ENCODE peak calls at places on chromosomes 5 and 9, in four cellular contexts. One of them, this sample, is unnamed.

GRCh38 chr9:136297016-136297691 is 6.7 kb downstream of the CCDC187 start:
- DNase-seq in cardiac fibroblast: no peak
- DNase-seq in GM23248: no peak
- DNase-seq in CD8-positive, alpha-beta T cell: no peak
- DNase-seq in this sample: no peak

GRCh38 chr9:36974731-36975130 is 59.3 kb downstream of the PAX5 start:
- DNase-seq in cardiac fibroblast: no peak
- DNase-seq in CD8-positive, alpha-beta T cell: no peak
- DNase-seq in GM23248: no peak
- DNase-seq in this sample: no peak

GRCh38 chr5:41761663-41762062 is 108.6 kb downstream of the OXCT1 start:
- DNase-seq in GM23248: no peak
- DNase-seq in cardiac fibroblast: no peak
- DNase-seq in CD8-positive, alpha-beta T cell: no peak
- DNase-seq in this sample: no peak

GRCh38 chr9:35906923-35907699 is 1.1 kb downstream of the HRCT1 start:
- DNase-seq in cardiac fibroblast: peak; percentile 93
- DNase-seq in CD8-positive, alpha-beta T cell: no peak
- DNase-seq in GM23248: peak; percentile 90
- DNase-seq in this sample: no peak

GRCh38 chr5:135304352-135305221 is 94.4 kb downstream of the MACROH2A1 start:
- DNase-seq in GM23248: no peak
- DNase-seq in CD8-positive, alpha-beta T cell: no peak
- DNase-seq in cardiac fibroblast: peak; percentile 6
- DNase-seq in this sample: peak; percentile 69

GRCh38 chr5:132877466-132877865 is 4.0 kb downstream of the LEAP2 start:
- DNase-seq in CD8-positive, alpha-beta T cell: no peak
- DNase-seq in cardiac fibroblast: no peak
- DNase-seq in GM23248: no peak
- DNase-seq in this sample: no peak

GRCh38 chr5:90144625-90145327 is 264.8 kb downstream of the CETN3 start:
- DNase-seq in CD8-positive, alpha-beta T cell: no peak
- DNase-seq in cardiac fibroblast: peak; percentile 60
- DNase-seq in GM23248: peak; percentile 11
- DNase-seq in this sample: no peak

GRCh38 chr9:130023147-130023787 is 19.7 kb downstream of the FNBP1 start:
- DNase-seq in CD8-positive, alpha-beta T cell: no peak
- DNase-seq in cardiac fibroblast: no peak
- DNase-seq in GM23248: no peak
- DNase-seq in this sample: no peak

GRCh38 chr5:168364151-168364661 is 72.8 kb downstream of the WWC1 start:
- DNase-seq in cardiac fibroblast: no peak
- DNase-seq in CD8-positive, alpha-beta T cell: no peak
- DNase-seq in GM23248: peak; percentile 40
- DNase-seq in this sample: no peak

GRCh38 chr5:167999182-167999581 is 292.3 kb upstream of the WWC1 start:
- DNase-seq in GM23248: no peak
- DNase-seq in cardiac fibroblast: peak; percentile 15
- DNase-seq in CD8-positive, alpha-beta T cell: no peak
- DNase-seq in this sample: no peak

GRCh38 chr9:120446681-120447080 is 133.3 kb downstream of the CDK5RAP2 start:
- DNase-seq in cardiac fibroblast: peak; percentile 62
- DNase-seq in GM23248: no peak
- DNase-seq in CD8-positive, alpha-beta T cell: no peak
- DNase-seq in this sample: no peak

GRCh38 chr5:98827161-98827560 is 53.7 kb downstream of the RGMB start:
- DNase-seq in cardiac fibroblast: peak; percentile 69
- DNase-seq in GM23248: peak; percentile 65
- DNase-seq in CD8-positive, alpha-beta T cell: no peak
- DNase-seq in this sample: no peak

GRCh38 chr5:110590187-110590586 is 136.3 kb downstream of the TMEM232 start:
- DNase-seq in cardiac fibroblast: peak; percentile 24
- DNase-seq in GM23248: peak; percentile 50
- DNase-seq in CD8-positive, alpha-beta T cell: no peak
- DNase-seq in this sample: no peak

GRCh38 chr5:77138981-77139380 is 51.9 kb upstream of the ZBED3 start:
- DNase-seq in cardiac fibroblast: peak; percentile 73
- DNase-seq in CD8-positive, alpha-beta T cell: no peak
- DNase-seq in GM23248: peak; percentile 80
- DNase-seq in this sample: no peak

GRCh38 chr9:109320734-109321448 is at the start of gene EPB41L4B:
- DNase-seq in cardiac fibroblast: peak; percentile 85
- DNase-seq in GM23248: peak; percentile 86
- DNase-seq in CD8-positive, alpha-beta T cell: peak; percentile 85
- DNase-seq in this sample: no peak

GRCh38 chr5:81748556-81748955 is 2.3 kb downstream of the SSBP2 start:
- DNase-seq in CD8-positive, alpha-beta T cell: no peak
- DNase-seq in cardiac fibroblast: no peak
- DNase-seq in GM23248: no peak
- DNase-seq in this sample: no peak

GRCh38 chr9:21555911-21556310 is 73.8 kb upstream of the IFNE start:
- DNase-seq in GM23248: peak; percentile 40
- DNase-seq in cardiac fibroblast: peak; percentile 44
- DNase-seq in CD8-positive, alpha-beta T cell: no peak
- DNase-seq in this sample: no peak

GRCh38 chr5:66617223-66617861 is 21.1 kb downstream of the MAST4 start:
- DNase-seq in CD8-positive, alpha-beta T cell: no peak
- DNase-seq in cardiac fibroblast: no peak
- DNase-seq in GM23248: no peak
- DNase-seq in this sample: peak; percentile 33

GRCh38 chr5:137705106-137705505 is 30.8 kb downstream of the KLHL3 start:
- DNase-seq in GM23248: peak; percentile 43
- DNase-seq in cardiac fibroblast: no peak
- DNase-seq in CD8-positive, alpha-beta T cell: no peak
- DNase-seq in this sample: no peak

GRCh38 chr5:79840085-79840990 is 150.7 kb downstream of the CMYA5 start:
- DNase-seq in cardiac fibroblast: no peak
- DNase-seq in GM23248: peak; percentile 46
- DNase-seq in CD8-positive, alpha-beta T cell: no peak
- DNase-seq in this sample: no peak

GRCh38 chr9:2228641-2229040 is 213.5 kb downstream of the SMARCA2 start:
- DNase-seq in GM23248: no peak
- DNase-seq in cardiac fibroblast: no peak
- DNase-seq in CD8-positive, alpha-beta T cell: no peak
- DNase-seq in this sample: no peak

GRCh38 chr9:96877269-96877668 is 23.0 kb upstream of the ZNF782 start:
- DNase-seq in GM23248: no peak
- DNase-seq in cardiac fibroblast: no peak
- DNase-seq in CD8-positive, alpha-beta T cell: no peak
- DNase-seq in this sample: no peak

GRCh38 chr9:79129865-79130480 is 441.8 kb upstream of the TLE4 start:
- DNase-seq in GM23248: peak; percentile 69
- DNase-seq in CD8-positive, alpha-beta T cell: peak; percentile 13
- DNase-seq in cardiac fibroblast: peak; percentile 67
- DNase-seq in this sample: peak; percentile 28

GRCh38 chr5:154474267-154474956 is 3.6 kb downstream of the HAND1 start:
- DNase-seq in CD8-positive, alpha-beta T cell: no peak
- DNase-seq in cardiac fibroblast: no peak
- DNase-seq in GM23248: no peak
- DNase-seq in this sample: no peak

GRCh38 chr9:134028076-134028475 is 2.8 kb downstream of the BRD3OS start:
- DNase-seq in GM23248: no peak
- DNase-seq in cardiac fibroblast: no peak
- DNase-seq in CD8-positive, alpha-beta T cell: no peak
- DNase-seq in this sample: no peak

GRCh38 chr9:26234865-26235264 is 556.6 kb upstream of the TUSC1 start:
- DNase-seq in cardiac fibroblast: no peak
- DNase-seq in CD8-positive, alpha-beta T cell: no peak
- DNase-seq in GM23248: peak; percentile 34
- DNase-seq in this sample: no peak

GRCh38 chr9:98951967-98952366 is 8.3 kb downstream of the COL15A1 start:
- DNase-seq in CD8-positive, alpha-beta T cell: no peak
- DNase-seq in cardiac fibroblast: no peak
- DNase-seq in GM23248: no peak
- DNase-seq in this sample: no peak

GRCh38 chr5:36090033-36090432 is 23.4 kb upstream of the UGT3A2 start:
- DNase-seq in cardiac fibroblast: peak; percentile 21
- DNase-seq in CD8-positive, alpha-beta T cell: no peak
- DNase-seq in GM23248: peak; percentile 50
- DNase-seq in this sample: peak; percentile 44

GRCh38 chr5:142390303-142390840 is 65.6 kb upstream of the SPRY4 start:
- DNase-seq in GM23248: no peak
- DNase-seq in cardiac fibroblast: peak; percentile 15
- DNase-seq in CD8-positive, alpha-beta T cell: no peak
- DNase-seq in this sample: no peak

GRCh38 chr9:4298255-4299005 is 1.4 kb downstream of the GLIS3 start:
- DNase-seq in CD8-positive, alpha-beta T cell: peak; percentile 17
- DNase-seq in GM23248: peak; percentile 72
- DNase-seq in cardiac fibroblast: no peak
- DNase-seq in this sample: no peak

GRCh38 chr5:60092671-60093422 is 199.3 kb upstream of the PDE4D start:
- DNase-seq in cardiac fibroblast: no peak
- DNase-seq in CD8-positive, alpha-beta T cell: no peak
- DNase-seq in GM23248: peak; percentile 21
- DNase-seq in this sample: no peak

DNA sequence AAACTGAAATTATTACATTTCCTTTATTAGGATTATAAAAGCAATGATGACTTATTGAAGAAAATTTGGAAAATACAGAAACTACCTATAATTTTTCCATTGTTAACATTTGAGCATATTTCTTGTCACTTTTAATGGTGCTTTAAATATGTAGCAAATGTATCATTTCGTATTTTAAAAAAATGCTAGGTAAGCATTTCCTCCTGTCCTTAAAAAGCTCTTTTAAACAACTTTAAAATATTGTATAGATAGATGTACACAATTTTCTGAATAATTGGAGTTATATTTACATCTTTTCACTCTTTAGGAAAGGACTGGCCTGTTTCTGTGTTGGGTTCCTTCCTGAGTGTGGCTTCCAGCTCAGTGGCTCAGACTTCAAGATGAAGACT is 15.6 kb downstream of the TENT4A start:
- DNase-seq in cardiac fibroblast: no peak
- DNase-seq in CD8-positive, alpha-beta T cell: no peak
- DNase-seq in GM23248: no peak
- DNase-seq in this sample: no peak
- H3K4me3 ChIP-seq in cardiac fibroblast: no peak overlapping the region
- H3K4me3 ChIP-seq in CD8-positive, alpha-beta T cell: no peak overlapping the region
- H3K4me3 ChIP-seq in GM23248: no peak overlapping the region
- H3K4me3 ChIP-seq in this sample: no peak overlapping the region

GRCh38 chr5:10563132-10563939 is 534 bp upstream of the ANKRD33B start:
- DNase-seq in cardiac fibroblast: peak; percentile 38
- DNase-seq in CD8-positive, alpha-beta T cell: peak; percentile 29
- DNase-seq in GM23248: peak; percentile 75
- DNase-seq in this sample: no peak
- H3K4me3 ChIP-seq in cardiac fibroblast: peak overlapping the region; percentile 68
- H3K4me3 ChIP-seq in CD8-positive, alpha-beta T cell: peak overlapping the region; percentile 70
- H3K4me3 ChIP-seq in GM23248: peak overlapping the region; percentile 79
- H3K4me3 ChIP-seq in this sample: peak overlapping the region; percentile 56

DNA sequence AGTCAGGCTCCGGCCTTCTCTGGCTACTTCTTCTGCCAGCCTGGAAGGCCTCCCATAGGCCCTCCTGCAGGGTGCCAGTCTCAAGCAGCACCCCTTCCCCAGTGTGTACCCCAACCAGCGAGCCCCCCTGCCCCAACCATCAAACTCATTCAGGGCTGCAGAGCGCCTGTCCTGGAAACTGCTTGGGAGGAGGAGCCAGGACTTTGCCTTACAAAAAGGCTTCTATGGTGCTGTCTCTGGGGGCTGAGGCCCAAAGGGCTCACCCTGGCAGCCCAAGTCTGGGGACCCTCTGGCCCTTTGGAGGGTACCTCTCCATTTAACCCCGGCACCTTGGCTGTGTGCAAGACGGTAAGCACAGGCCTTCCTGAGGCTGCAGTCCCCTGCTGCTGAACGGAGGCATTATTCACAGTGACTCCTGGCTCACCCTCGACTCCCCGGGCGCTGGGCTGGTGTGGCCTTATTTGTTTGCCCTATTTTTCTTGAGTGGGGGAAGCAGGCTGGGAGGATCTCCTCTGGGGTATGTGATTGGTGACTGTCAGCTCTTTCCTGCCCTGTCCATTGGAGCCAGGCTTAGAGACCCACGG is 5.7 kb downstream of the LMX1B start:
- DNase-seq in GM23248: no peak
- DNase-seq in cardiac fibroblast: no peak
- DNase-seq in CD8-positive, alpha-beta T cell: no peak
- DNase-seq in this sample: no peak
- H3K4me3 ChIP-seq in GM23248: no peak overlapping the region
- H3K4me3 ChIP-seq in cardiac fibroblast: no peak overlapping the region
- H3K4me3 ChIP-seq in CD8-positive, alpha-beta T cell: no peak overlapping the region
- H3K4me3 ChIP-seq in this sample: no peak overlapping the region

DNA sequence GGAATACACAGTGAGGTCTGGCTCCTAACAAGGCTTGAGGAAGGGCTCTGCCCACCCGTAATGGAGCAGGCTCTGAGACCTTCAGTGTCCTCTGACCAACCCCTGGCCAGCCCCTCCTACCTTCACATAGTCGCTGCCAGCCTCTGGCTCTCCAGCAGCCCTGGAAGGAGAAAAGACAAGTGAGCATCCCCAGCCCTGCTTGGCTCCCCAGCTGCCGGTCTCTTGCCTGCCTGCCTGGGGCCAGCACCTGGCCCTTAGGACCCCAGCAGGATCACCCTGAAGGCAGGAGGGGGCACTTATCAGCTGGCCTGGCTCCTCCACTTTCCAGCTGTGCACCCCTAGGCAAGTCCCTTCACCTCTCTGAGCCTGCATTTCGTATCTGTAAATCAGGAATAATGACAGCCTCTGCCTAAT is 17.0 kb downstream of the SH2D3C start:
- DNase-seq in cardiac fibroblast: no peak
- DNase-seq in GM23248: no peak
- DNase-seq in CD8-positive, alpha-beta T cell: no peak
- DNase-seq in this sample: no peak
- H3K4me3 ChIP-seq in cardiac fibroblast: no peak overlapping the region
- H3K4me3 ChIP-seq in GM23248: no peak overlapping the region
- H3K4me3 ChIP-seq in CD8-positive, alpha-beta T cell: no peak overlapping the region
- H3K4me3 ChIP-seq in this sample: no peak overlapping the region

GRCh38 chr5:173228107-173228506 is 6.9 kb downstream of the NKX2-5 start:
- DNase-seq in CD8-positive, alpha-beta T cell: no peak
- DNase-seq in GM23248: no peak
- DNase-seq in cardiac fibroblast: no peak
- DNase-seq in this sample: no peak
- H3K4me3 ChIP-seq in CD8-positive, alpha-beta T cell: no peak overlapping the region
- H3K4me3 ChIP-seq in GM23248: no peak overlapping the region
- H3K4me3 ChIP-seq in cardiac fibroblast: no peak overlapping the region
- H3K4me3 ChIP-seq in this sample: no peak overlapping the region

GRCh38 chr5:149552761-149553160 is 1.5 kb upstream of the CSNK1A1 start:
- DNase-seq in CD8-positive, alpha-beta T cell: no peak
- DNase-seq in GM23248: no peak
- DNase-seq in cardiac fibroblast: no peak
- DNase-seq in this sample: no peak
- H3K4me3 ChIP-seq in CD8-positive, alpha-beta T cell: no peak overlapping the region
- H3K4me3 ChIP-seq in GM23248: no peak overlapping the region
- H3K4me3 ChIP-seq in cardiac fibroblast: no peak overlapping the region
- H3K4me3 ChIP-seq in this sample: no peak overlapping the region

GRCh38 chr9:131709741-131710499 is 30.0 kb downstream of the RAPGEF1 start:
- DNase-seq in CD8-positive, alpha-beta T cell: no peak
- DNase-seq in GM23248: peak; percentile 66
- DNase-seq in cardiac fibroblast: peak; percentile 59
- DNase-seq in this sample: no peak
- H3K4me3 ChIP-seq in CD8-positive, alpha-beta T cell: no peak overlapping the region
- H3K4me3 ChIP-seq in GM23248: no peak overlapping the region
- H3K4me3 ChIP-seq in cardiac fibroblast: no peak overlapping the region
- H3K4me3 ChIP-seq in this sample: no peak overlapping the region